ENCODE peak calls at places on chromosomes 4 and X, in four cellular contexts. H, S, O and G are unnamed samples.

GRCh38 chr4:7783560-7783959 is 156.1 kb downstream of the AFAP1 start:
- DNase-seq in H (no peak), S (no peak), O (no peak), G (no peak)

GRCh38 chrX:148538582-148538981 is 38.2 kb downstream of the AFF2 start:
- DNase-seq in H (no peak), S (no peak), O (no peak), G (no peak)

GRCh38 chr4:129218897-129219296 is 122.9 kb downstream of the C4orf33 start:
- DNase-seq in H (no peak), S (no peak), O (no peak), G (no peak)

GRCh38 chrX:39758791-39759525 is 338.8 kb downstream of the BCOR start:
- DNase-seq in H (no peak), S (no peak), O (no peak), G (no peak)

GRCh38 chrX:54481751-54482150 is 14.3 kb downstream of the FGD1 start:
- DNase-seq in H (peak), S (no peak), O (no peak), G (no peak)

GRCh38 chrX:24988314-24988713 is 27.5 kb downstream of the ARX start:
- DNase-seq in H (no peak), S (no peak), O (no peak), G (no peak)

GRCh38 chr4:89136525-89136924 is 25.2 kb downstream of the TIGD2 start:
- DNase-seq in H (no peak), S (no peak), O (no peak), G (peak)

GRCh38 chrX:106939566-106939965 is 19.4 kb downstream of the CLDN2 start:
- DNase-seq in H (no peak), S (no peak), O (no peak), G (no peak)

GRCh38 chr4:40980318-40980883 is 230.6 kb downstream of the NSUN7 start:
- DNase-seq in H (peak), S (no peak), O (no peak), G (no peak)

GRCh38 chr4:7675612-7676320 is 241.0 kb upstream of the PSAPL1 start:
- DNase-seq in H (no peak), S (peak), O (no peak), G (no peak)

GRCh38 chr4:166091914-166092510 is 219.0 kb downstream of the TLL1 start:
- DNase-seq in H (peak), S (no peak), O (peak), G (no peak)

GRCh38 chr4:112956458-112956857 is 93.0 kb upstream of the ANK2 start:
- DNase-seq in H (no peak), S (no peak), O (no peak), G (no peak)

GRCh38 chr4:16583764-16584163 is 314.7 kb downstream of the LDB2 start:
- DNase-seq in H (no peak), S (no peak), O (no peak), G (no peak)

GRCh38 chr4:74364649-74365491 is at the start of gene EREG:
- DNase-seq in H (no peak), S (no peak), O (peak), G (no peak)

GRCh38 chr4:61210186-61210939 is 10.2 kb downstream of the ADGRL3 start:
- DNase-seq in H (no peak), S (no peak), O (no peak), G (no peak)

GRCh38 chr4:47485047-47485692 is at the start of gene ATP10D:
- DNase-seq in H (peak), S (peak), O (peak), G (peak)

DNA sequence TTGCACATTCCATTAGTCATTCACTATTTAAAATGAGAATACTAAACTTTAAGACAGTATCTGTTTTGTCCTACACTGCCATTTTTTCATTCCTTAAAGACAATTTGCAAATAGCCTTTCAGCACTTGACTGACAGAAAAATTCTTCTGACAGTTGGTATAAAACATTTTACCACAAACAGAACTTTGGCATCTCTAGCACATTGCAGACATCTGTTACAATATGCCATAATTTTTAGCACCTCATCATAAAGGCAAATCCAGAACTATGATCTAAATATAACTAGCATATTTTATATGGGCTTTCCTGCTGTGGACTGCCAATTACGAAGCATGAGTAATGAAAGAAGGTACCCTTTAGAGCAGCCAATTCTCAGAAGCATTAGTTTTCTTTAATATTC is 647.4 kb upstream of the GALNT7 start:
- DNase-seq in H (no peak), S (no peak), O (no peak), G (no peak)
- H3K27ac ChIP-seq in H (no peak), S (no peak), O (no peak), G (no peak)

DNA sequence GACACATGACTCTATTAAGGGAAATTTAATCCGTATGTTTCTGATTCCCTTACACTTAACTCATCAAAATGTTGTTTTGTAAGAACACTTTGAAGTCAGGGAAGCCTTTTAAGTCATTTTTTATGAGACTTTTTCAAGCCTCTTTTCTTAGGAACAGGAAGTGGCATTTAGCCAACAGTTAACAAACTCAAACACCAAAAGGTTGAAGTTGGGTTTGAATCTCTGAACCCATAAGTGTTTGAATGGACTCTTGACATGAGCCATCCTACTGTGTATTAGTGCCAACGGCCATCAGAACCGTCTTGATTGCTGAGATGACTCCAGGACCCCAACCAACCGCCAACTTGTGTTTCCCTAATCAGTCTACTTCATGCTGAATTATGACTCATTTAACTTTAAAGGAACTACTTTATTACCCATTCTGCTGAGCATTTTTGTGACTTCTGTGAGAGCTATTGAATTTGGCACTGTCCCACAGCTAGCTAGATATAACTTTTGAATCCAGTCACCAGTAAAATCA is 209.0 kb upstream of the FAT1 start:
- DNase-seq in H (no peak), S (no peak), O (peak), G (no peak)
- H3K27ac ChIP-seq in H (no peak), S (no peak), O (peak), G (peak)

GRCh38 chrX:32530802-32531403 is 680.4 kb downstream of the DMD start:
- DNase-seq in H (peak), S (no peak), O (no peak), G (no peak)
- H3K27ac ChIP-seq in H (no peak), S (no peak), O (no peak), G (no peak)

GRCh38 chr4:106291678-106292077 is 24.3 kb downstream of the TBCK start:
- DNase-seq in H (no peak), S (no peak), O (no peak), G (no peak)

GRCh38 chr4:106286611-106287010 is 29.4 kb downstream of the TBCK start:
- DNase-seq in H (no peak), S (no peak), O (no peak), G (no peak)

GRCh38 chr4:106284227-106284626 is 31.8 kb downstream of the TBCK start:
- DNase-seq in H (no peak), S (no peak), O (no peak), G (no peak)

GRCh38 chr4:106289737-106290136 is 26.3 kb downstream of the TBCK start:
- DNase-seq in H (no peak), S (no peak), O (no peak), G (no peak)

GRCh38 chr4:106287353-106287969 is 28.5 kb downstream of the TBCK start:
- DNase-seq in H (no peak), S (no peak), O (no peak), G (peak)
- H3K27ac ChIP-seq in H (no peak), S (no peak), O (no peak), G (peak)

GRCh38 chrX:11364835-11365234 is 71.6 kb downstream of the AMELX start:
- DNase-seq in H (no peak), S (no peak), O (no peak), G (no peak)

GRCh38 chrX:11365426-11365825 is 72.2 kb downstream of the AMELX start:
- DNase-seq in H (no peak), S (no peak), O (no peak), G (no peak)

GRCh38 chrX:11363069-11363594 is 69.9 kb downstream of the AMELX start:
- DNase-seq in H (peak), S (no peak), O (no peak), G (no peak)

GRCh38 chrX:11367609-11368430 is 74.6 kb downstream of the AMELX start:
- DNase-seq in H (no peak), S (no peak), O (no peak), G (no peak)

GRCh38 chrX:11366998-11367595 is 73.9 kb downstream of the AMELX start:
- DNase-seq in H (no peak), S (no peak), O (no peak), G (no peak)
- H3K27ac ChIP-seq in H (no peak), S (peak), O (no peak), G (no peak)

GRCh38 chr4:153748378-153748777 is 11.4 kb downstream of the RNF175 start:
- DNase-seq in H (no peak), S (no peak), O (no peak), G (peak)

GRCh38 chr4:153750197-153750817 is 9.5 kb downstream of the RNF175 start:
- DNase-seq in H (peak), S (peak), O (peak), G (no peak)

GRCh38 chr4:153741529-153741928 is 18.3 kb downstream of the RNF175 start:
- DNase-seq in H (no peak), S (no peak), O (no peak), G (no peak)

GRCh38 chr4:153747406-153747805 is 12.4 kb downstream of the RNF175 start:
- DNase-seq in H (no peak), S (no peak), O (no peak), G (no peak)
- H3K27ac ChIP-seq in H (no peak), S (no peak), O (no peak), G (no peak)